ENCODE peak calls at places on chromosomes 2 and 18, in six cellular contexts. One of them, this sample, is unnamed.

GRCh38 chr2:222468338-222468737 is 44.0 kb downstream of the SGPP2 start:
- DNase-seq in mesendoderm: no peak
- DNase-seq in psoas muscle: no peak
- DNase-seq in dorsolateral prefrontal cortex: no peak
- DNase-seq in A549: no peak
- DNase-seq in Panc1: no peak
- DNase-seq in this sample: no peak

GRCh38 chr2:26687785-26688184 is 4.7 kb upstream of the KCNK3 start:
- DNase-seq in A549: no peak
- DNase-seq in mesendoderm: no peak
- DNase-seq in Panc1: no peak
- DNase-seq in psoas muscle: peak
- DNase-seq in dorsolateral prefrontal cortex: no peak
- DNase-seq in this sample: no peak

GRCh38 chr2:45780541-45781463 is 129.3 kb downstream of the PRKCE start:
- DNase-seq in mesendoderm: no peak
- DNase-seq in A549: no peak
- DNase-seq in psoas muscle: no peak
- DNase-seq in dorsolateral prefrontal cortex: no peak
- DNase-seq in Panc1: no peak
- DNase-seq in this sample: no peak

GRCh38 chr18:24187049-24187448 is 48.2 kb downstream of the CABYR start:
- DNase-seq in Panc1: no peak
- DNase-seq in psoas muscle: no peak
- DNase-seq in A549: no peak
- DNase-seq in dorsolateral prefrontal cortex: no peak
- DNase-seq in mesendoderm: no peak
- DNase-seq in this sample: no peak

GRCh38 chr18:30800800-30801199 is 241.7 kb downstream of the DSC3 start:
- DNase-seq in Panc1: no peak
- DNase-seq in A549: no peak
- DNase-seq in psoas muscle: no peak
- DNase-seq in mesendoderm: no peak
- DNase-seq in dorsolateral prefrontal cortex: no peak
- DNase-seq in this sample: no peak

GRCh38 chr2:84931384-84931821 is 25.9 kb downstream of the TMSB10 start:
- DNase-seq in A549: no peak
- DNase-seq in Panc1: no peak
- DNase-seq in psoas muscle: no peak
- DNase-seq in dorsolateral prefrontal cortex: no peak
- DNase-seq in mesendoderm: no peak
- DNase-seq in this sample: no peak

GRCh38 chr2:205868773-205869333 is 186.6 kb downstream of the NRP2 start:
- DNase-seq in dorsolateral prefrontal cortex: no peak
- DNase-seq in mesendoderm: no peak
- DNase-seq in psoas muscle: no peak
- DNase-seq in A549: no peak
- DNase-seq in Panc1: no peak
- DNase-seq in this sample: no peak

GRCh38 chr2:27977623-27978312 is 87.2 kb downstream of the BABAM2 start:
- DNase-seq in Panc1: peak
- DNase-seq in dorsolateral prefrontal cortex: no peak
- DNase-seq in psoas muscle: peak
- DNase-seq in A549: peak
- DNase-seq in mesendoderm: no peak
- DNase-seq in this sample: no peak

GRCh38 chr18:13099113-13099512 is 108.0 kb downstream of the CEP192 start:
- DNase-seq in mesendoderm: no peak
- DNase-seq in dorsolateral prefrontal cortex: no peak
- DNase-seq in Panc1: no peak
- DNase-seq in psoas muscle: no peak
- DNase-seq in A549: no peak
- DNase-seq in this sample: no peak

GRCh38 chr2:129885735-129886134 is 93.7 kb upstream of the RAB6C start:
- DNase-seq in dorsolateral prefrontal cortex: no peak
- DNase-seq in A549: no peak
- DNase-seq in psoas muscle: no peak
- DNase-seq in mesendoderm: peak
- DNase-seq in Panc1: no peak
- DNase-seq in this sample: no peak

GRCh38 chr18:48545690-48546365 is 7.0 kb downstream of the CTIF start:
- DNase-seq in Panc1: no peak
- DNase-seq in A549: peak
- DNase-seq in mesendoderm: peak
- DNase-seq in psoas muscle: peak
- DNase-seq in dorsolateral prefrontal cortex: peak
- DNase-seq in this sample: peak

GRCh38 chr2:23480991-23481797 is 96.2 kb downstream of the KLHL29 start:
- DNase-seq in dorsolateral prefrontal cortex: no peak
- DNase-seq in mesendoderm: peak
- DNase-seq in Panc1: peak
- DNase-seq in A549: peak
- DNase-seq in psoas muscle: no peak
- DNase-seq in this sample: no peak

GRCh38 chr2:174877796-174878195 is 113.5 kb upstream of the CHRNA1 start:
- DNase-seq in dorsolateral prefrontal cortex: no peak
- DNase-seq in A549: no peak
- DNase-seq in psoas muscle: no peak
- DNase-seq in mesendoderm: no peak
- DNase-seq in Panc1: no peak
- DNase-seq in this sample: no peak

GRCh38 chr18:63155169-63155852 is 164.3 kb downstream of the BCL2 start:
- DNase-seq in Panc1: peak
- DNase-seq in dorsolateral prefrontal cortex: no peak
- DNase-seq in mesendoderm: peak
- DNase-seq in psoas muscle: peak
- DNase-seq in A549: peak
- DNase-seq in this sample: no peak

GRCh38 chr2:70181363-70181956 is 9.4 kb downstream of the C2orf42 start:
- DNase-seq in psoas muscle: no peak
- DNase-seq in A549: no peak
- DNase-seq in mesendoderm: no peak
- DNase-seq in Panc1: no peak
- DNase-seq in dorsolateral prefrontal cortex: no peak
- DNase-seq in this sample: no peak

GRCh38 chr2:9205481-9205880 is 1.1 kb upstream of the ASAP2 start:
- DNase-seq in dorsolateral prefrontal cortex: no peak
- DNase-seq in psoas muscle: no peak
- DNase-seq in mesendoderm: no peak
- DNase-seq in A549: no peak
- DNase-seq in Panc1: no peak
- DNase-seq in this sample: no peak

GRCh38 chr2:224938670-224939309 is 103.5 kb downstream of the DOCK10 start:
- DNase-seq in mesendoderm: no peak
- DNase-seq in A549: no peak
- DNase-seq in Panc1: no peak
- DNase-seq in dorsolateral prefrontal cortex: no peak
- DNase-seq in psoas muscle: no peak
- DNase-seq in this sample: no peak

GRCh38 chr2:85119900-85120299 is 13.3 kb upstream of the TCF7L1 start:
- DNase-seq in dorsolateral prefrontal cortex: no peak
- DNase-seq in mesendoderm: peak
- DNase-seq in A549: no peak
- DNase-seq in Panc1: no peak
- DNase-seq in psoas muscle: no peak
- DNase-seq in this sample: no peak

GRCh38 chr2:232970051-232970450 is 43.0 kb downstream of the NGEF start:
- DNase-seq in dorsolateral prefrontal cortex: no peak
- DNase-seq in Panc1: no peak
- DNase-seq in A549: no peak
- DNase-seq in mesendoderm: peak
- DNase-seq in psoas muscle: no peak
- DNase-seq in this sample: no peak

GRCh38 chr2:56227811-56228210 is 44.0 kb downstream of the CCDC85A start:
- DNase-seq in Panc1: no peak
- DNase-seq in dorsolateral prefrontal cortex: no peak
- DNase-seq in psoas muscle: no peak
- DNase-seq in A549: no peak
- DNase-seq in mesendoderm: no peak
- DNase-seq in this sample: no peak
- H3K27ac ChIP-seq in Panc1: no peak
- H3K27ac ChIP-seq in dorsolateral prefrontal cortex: no peak
- H3K27ac ChIP-seq in psoas muscle: no peak
- H3K27ac ChIP-seq in A549: no peak
- H3K27ac ChIP-seq in mesendoderm: no peak
- H3K27ac ChIP-seq in this sample: no peak

GRCh38 chr2:196927318-196928225 is 1.1 kb upstream of the PGAP1 start:
- DNase-seq in mesendoderm: no peak
- DNase-seq in dorsolateral prefrontal cortex: no peak
- DNase-seq in Panc1: peak
- DNase-seq in psoas muscle: no peak
- DNase-seq in A549: peak
- DNase-seq in this sample: no peak

GRCh38 chr2:196925768-196926561 is 542 bp downstream of the PGAP1 start:
- DNase-seq in A549: peak
- DNase-seq in mesendoderm: peak
- DNase-seq in psoas muscle: peak
- DNase-seq in dorsolateral prefrontal cortex: peak
- DNase-seq in Panc1: peak
- DNase-seq in this sample: peak

GRCh38 chr2:196926562-196927317 is at the start of gene PGAP1:
- DNase-seq in psoas muscle: peak
- DNase-seq in A549: peak
- DNase-seq in Panc1: peak
- DNase-seq in dorsolateral prefrontal cortex: peak
- DNase-seq in mesendoderm: peak
- DNase-seq in this sample: peak

GRCh38 chr2:196924051-196924450 is 2.5 kb downstream of the PGAP1 start:
- DNase-seq in psoas muscle: no peak
- DNase-seq in A549: no peak
- DNase-seq in mesendoderm: no peak
- DNase-seq in Panc1: no peak
- DNase-seq in dorsolateral prefrontal cortex: no peak
- DNase-seq in this sample: no peak

DNA sequence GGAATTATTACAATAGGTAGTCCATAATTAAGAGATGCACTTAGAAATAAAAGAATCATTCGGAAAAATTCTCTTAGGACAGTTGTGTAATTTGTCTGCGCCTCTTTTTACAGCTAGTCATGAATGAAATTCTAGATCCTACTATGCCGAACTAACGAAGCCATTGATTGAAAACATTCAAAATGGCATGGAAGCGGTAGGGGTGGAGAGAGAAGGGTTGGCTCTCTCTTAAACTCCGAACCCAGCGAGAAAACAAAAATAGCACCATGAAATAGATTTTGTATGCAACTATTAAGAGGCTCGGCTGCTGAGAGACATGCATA is 1.1 kb downstream of the PGAP1 start:
- DNase-seq in mesendoderm: no peak
- DNase-seq in A549: no peak
- DNase-seq in Panc1: no peak
- DNase-seq in psoas muscle: no peak
- DNase-seq in dorsolateral prefrontal cortex: no peak
- DNase-seq in this sample: no peak
- H3K27ac ChIP-seq in mesendoderm: peak
- H3K27ac ChIP-seq in A549: peak
- H3K27ac ChIP-seq in Panc1: peak
- H3K27ac ChIP-seq in psoas muscle: peak
- H3K27ac ChIP-seq in dorsolateral prefrontal cortex: peak
- H3K27ac ChIP-seq in this sample: peak

GRCh38 chr2:108918941-108919341 is 70.1 kb downstream of the EDAR start:
- DNase-seq in Panc1: no peak
- DNase-seq in mesendoderm: no peak
- DNase-seq in dorsolateral prefrontal cortex: no peak
- DNase-seq in psoas muscle: no peak
- DNase-seq in A549: no peak
- DNase-seq in this sample: no peak
- H3K27ac ChIP-seq in Panc1: no peak
- H3K27ac ChIP-seq in mesendoderm: no peak
- H3K27ac ChIP-seq in dorsolateral prefrontal cortex: no peak
- H3K27ac ChIP-seq in psoas muscle: no peak
- H3K27ac ChIP-seq in A549: no peak
- H3K27ac ChIP-seq in this sample: no peak

GRCh38 chr2:12169060-12169406 is 422.6 kb downstream of the LPIN1 start:
- DNase-seq in mesendoderm: no peak
- DNase-seq in A549: no peak
- DNase-seq in dorsolateral prefrontal cortex: no peak
- DNase-seq in Panc1: no peak
- DNase-seq in psoas muscle: no peak
- DNase-seq in this sample: no peak

GRCh38 chr2:12170151-12170550 is 423.7 kb downstream of the LPIN1 start:
- DNase-seq in Panc1: no peak
- DNase-seq in psoas muscle: no peak
- DNase-seq in mesendoderm: no peak
- DNase-seq in A549: no peak
- DNase-seq in dorsolateral prefrontal cortex: no peak
- DNase-seq in this sample: no peak

GRCh38 chr2:12168354-12169059 is 422.1 kb downstream of the LPIN1 start:
- DNase-seq in A549: no peak
- DNase-seq in mesendoderm: no peak
- DNase-seq in dorsolateral prefrontal cortex: no peak
- DNase-seq in psoas muscle: no peak
- DNase-seq in Panc1: no peak
- DNase-seq in this sample: no peak

GRCh38 chr2:12167525-12168317 is 421.3 kb downstream of the LPIN1 start:
- DNase-seq in mesendoderm: peak
- DNase-seq in psoas muscle: no peak
- DNase-seq in dorsolateral prefrontal cortex: peak
- DNase-seq in Panc1: no peak
- DNase-seq in A549: no peak
- DNase-seq in this sample: peak

GRCh38 chr2:12169721-12170120 is 423.3 kb downstream of the LPIN1 start:
- DNase-seq in psoas muscle: peak
- DNase-seq in Panc1: no peak
- DNase-seq in dorsolateral prefrontal cortex: peak
- DNase-seq in mesendoderm: no peak
- DNase-seq in A549: no peak
- DNase-seq in this sample: no peak
- H3K27ac ChIP-seq in psoas muscle: peak
- H3K27ac ChIP-seq in Panc1: peak
- H3K27ac ChIP-seq in dorsolateral prefrontal cortex: peak
- H3K27ac ChIP-seq in mesendoderm: no peak
- H3K27ac ChIP-seq in A549: no peak
- H3K27ac ChIP-seq in this sample: peak

GRCh38 chr2:12725238-12726187 is 8.8 kb downstream of the TRIB2 start:
- DNase-seq in dorsolateral prefrontal cortex: no peak
- DNase-seq in mesendoderm: no peak
- DNase-seq in Panc1: no peak
- DNase-seq in psoas muscle: no peak
- DNase-seq in A549: no peak
- DNase-seq in this sample: no peak
- H3K27ac ChIP-seq in dorsolateral prefrontal cortex: no peak
- H3K27ac ChIP-seq in mesendoderm: no peak
- H3K27ac ChIP-seq in Panc1: no peak
- H3K27ac ChIP-seq in psoas muscle: no peak
- H3K27ac ChIP-seq in A549: no peak
- H3K27ac ChIP-seq in this sample: peak

DNA sequence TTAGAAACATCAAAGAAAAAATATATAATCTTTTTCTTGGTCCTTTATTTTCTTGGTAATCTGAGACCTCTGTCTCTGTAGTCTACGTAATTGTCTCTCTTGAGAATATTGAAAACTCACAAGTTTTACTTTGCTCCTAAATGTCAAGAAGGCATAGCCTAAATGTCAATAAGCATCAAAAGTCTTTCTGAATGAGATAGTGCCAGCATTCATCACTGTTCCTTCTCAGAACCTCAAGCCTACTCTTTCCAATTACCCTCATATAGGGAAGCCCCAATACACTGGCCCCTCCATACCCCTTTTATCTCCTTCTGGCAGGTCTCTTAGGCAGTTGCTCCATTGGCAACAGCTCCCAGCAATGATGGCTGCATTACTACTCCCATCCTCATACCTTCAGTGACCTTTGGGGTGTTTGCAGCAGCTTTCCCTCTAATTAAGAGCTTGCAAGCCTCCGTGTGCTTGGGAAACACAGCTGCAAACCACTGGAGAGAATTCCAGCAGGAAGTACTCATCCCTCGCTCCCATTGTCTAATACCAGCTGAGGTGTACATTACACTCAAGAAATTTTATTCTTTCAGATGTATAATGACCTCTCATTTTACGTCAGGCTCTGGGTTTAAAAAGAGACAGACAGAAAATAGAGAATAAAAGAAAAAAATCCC is 95.8 kb downstream of the KYNU start:
- DNase-seq in mesendoderm: peak
- DNase-seq in Panc1: no peak
- DNase-seq in A549: no peak
- DNase-seq in psoas muscle: no peak
- DNase-seq in dorsolateral prefrontal cortex: no peak
- DNase-seq in this sample: no peak
- H3K27ac ChIP-seq in mesendoderm: peak
- H3K27ac ChIP-seq in Panc1: no peak
- H3K27ac ChIP-seq in A549: peak
- H3K27ac ChIP-seq in psoas muscle: no peak
- H3K27ac ChIP-seq in dorsolateral prefrontal cortex: no peak
- H3K27ac ChIP-seq in this sample: no peak

This sample was measured in caudate nucleus.